ENCODE peak calls at places on chromosome 4, in ten cellular contexts. N, E, G, P, H, U, F, Z, I and B are unnamed samples.

GRCh38 chr4:98625399-98625798 is 33.0 kb downstream of the TSPAN5 start:
- DNase-seq in N (no peak), E (no peak), G (no peak), P (no peak), H (no peak), U (no peak), F (no peak), Z (no peak), I (peak; percentile 59), B (no peak)

GRCh38 chr4:104728380-104729122 is 233.9 kb upstream of the CXXC4 start:
- DNase-seq in N (no peak), E (no peak), G (no peak), P (peak; percentile 4), H (no peak), U (peak; percentile 69), F (no peak), Z (no peak), I (peak; percentile 0), B (no peak)

GRCh38 chr4:132417220-132417619 is 731.9 kb upstream of the PCDH10 start:
- DNase-seq in N (no peak), E (no peak), G (no peak), P (no peak), H (no peak), U (no peak), F (no peak), Z (no peak), I (peak; percentile 0), B (no peak)

GRCh38 chr4:159191989-159192388 is 89.1 kb downstream of the RAPGEF2 start:
- DNase-seq in N (no peak), E (no peak), G (peak; percentile 44), P (peak; percentile 41), H (peak; percentile 45), U (peak; percentile 35), F (no peak), Z (no peak), I (peak; percentile 72), B (no peak)

GRCh38 chr4:181077416-181077815 is 1165.8 kb upstream of the TENM3 start:
- DNase-seq in N (no peak), E (no peak), G (no peak), P (no peak), H (no peak), U (no peak), F (no peak), Z (no peak), I (no peak), B (no peak)

GRCh38 chr4:85677286-85677685 is 202.3 kb downstream of the ARHGAP24 start:
- DNase-seq in N (no peak), E (no peak), G (peak; percentile 14), P (no peak), H (no peak), U (no peak), F (no peak), Z (no peak), I (peak; percentile 70), B (no peak)

GRCh38 chr4:94561249-94562024 is 109.7 kb downstream of the PDLIM5 start:
- DNase-seq in N (no peak), E (no peak), G (peak; percentile 18), P (peak; percentile 28), H (no peak), U (no peak), F (no peak), Z (no peak), I (peak; percentile 56), B (peak; percentile 59)

GRCh38 chr4:69376450-69376849 is 96.2 kb downstream of the UGT2B28 start:
- DNase-seq in N (no peak), E (no peak), G (no peak), P (no peak), H (no peak), U (no peak), F (no peak), Z (no peak), I (no peak), B (no peak)

GRCh38 chr4:79623125-79623905 is 215.3 kb upstream of the GK2 start:
- DNase-seq in N (no peak), E (no peak), G (peak; percentile 5), P (peak; percentile 14), H (no peak), U (no peak), F (peak; percentile 9), Z (no peak), I (peak; percentile 11), B (no peak)

GRCh38 chr4:138835833-138836521 is 179.6 kb upstream of the NOCT start:
- DNase-seq in N (peak; percentile 21), E (peak; percentile 51), G (no peak), P (no peak), H (no peak), U (peak; percentile 14), F (no peak), Z (no peak), I (peak; percentile 28), B (no peak)

GRCh38 chr4:2552806-2553205 is 16.4 kb downstream of the FAM193A start:
- DNase-seq in N (no peak), E (no peak), G (no peak), P (no peak), H (no peak), U (no peak), F (no peak), Z (no peak), I (no peak), B (no peak)